ENCODE peak calls at places on chromosomes 4 and X, in eight cellular contexts. One of them, this sample, is unnamed.

GRCh38 chr4:70670332-70671014 is 4.2 kb upstream of the JCHAIN start:
- DNase-seq in left lung: no peak
- DNase-seq in RWPE2: no peak
- DNase-seq in BE2C: no peak
- DNase-seq in heart right ventricle: no peak
- DNase-seq in WERI-Rb-1: no peak
- DNase-seq in ovary: no peak
- DNase-seq in psoas muscle: no peak
- DNase-seq in this sample: no peak

GRCh38 chrX:21412883-21413282 is 38.7 kb downstream of the CNKSR2 start:
- DNase-seq in BE2C: no peak
- DNase-seq in left lung: no peak
- DNase-seq in WERI-Rb-1: no peak
- DNase-seq in RWPE2: no peak
- DNase-seq in ovary: no peak
- DNase-seq in psoas muscle: no peak
- DNase-seq in heart right ventricle: no peak
- DNase-seq in this sample: no peak

GRCh38 chr4:38231626-38232025 is 271.4 kb downstream of the PTTG2 start:
- DNase-seq in psoas muscle: no peak
- DNase-seq in heart right ventricle: no peak
- DNase-seq in left lung: no peak
- DNase-seq in BE2C: no peak
- DNase-seq in ovary: no peak
- DNase-seq in RWPE2: no peak
- DNase-seq in WERI-Rb-1: no peak
- DNase-seq in this sample: peak; percentile 98

GRCh38 chr4:119652978-119653377 is 24.4 kb upstream of the PDE5A start:
- DNase-seq in ovary: no peak
- DNase-seq in WERI-Rb-1: no peak
- DNase-seq in heart right ventricle: no peak
- DNase-seq in left lung: no peak
- DNase-seq in psoas muscle: no peak
- DNase-seq in RWPE2: no peak
- DNase-seq in BE2C: no peak
- DNase-seq in this sample: no peak

GRCh38 chr4:174117445-174117844 is 166.0 kb downstream of the FBXO8 start:
- DNase-seq in RWPE2: no peak
- DNase-seq in heart right ventricle: no peak
- DNase-seq in BE2C: peak; percentile 70
- DNase-seq in left lung: no peak
- DNase-seq in ovary: no peak
- DNase-seq in WERI-Rb-1: no peak
- DNase-seq in psoas muscle: no peak
- DNase-seq in this sample: no peak

GRCh38 chr4:51884055-51884454 is 41.1 kb downstream of the DCUN1D4 start:
- DNase-seq in heart right ventricle: no peak
- DNase-seq in WERI-Rb-1: no peak
- DNase-seq in left lung: no peak
- DNase-seq in BE2C: no peak
- DNase-seq in psoas muscle: no peak
- DNase-seq in ovary: no peak
- DNase-seq in RWPE2: no peak
- DNase-seq in this sample: no peak

GRCh38 chrX:130039847-130040246 is 57.4 kb downstream of the BCORL1 start:
- DNase-seq in BE2C: no peak
- DNase-seq in psoas muscle: no peak
- DNase-seq in ovary: peak; percentile 14
- DNase-seq in heart right ventricle: peak; percentile 25
- DNase-seq in RWPE2: no peak
- DNase-seq in WERI-Rb-1: no peak
- DNase-seq in left lung: no peak
- DNase-seq in this sample: no peak

GRCh38 chrX:37921758-37922157 is 74.4 kb upstream of the DYNLT3 start:
- DNase-seq in left lung: no peak
- DNase-seq in BE2C: no peak
- DNase-seq in WERI-Rb-1: no peak
- DNase-seq in ovary: no peak
- DNase-seq in RWPE2: no peak
- DNase-seq in psoas muscle: no peak
- DNase-seq in heart right ventricle: no peak
- DNase-seq in this sample: no peak

GRCh38 chrX:124373348-124373747 is 27.0 kb downstream of the SH2D1A start:
- DNase-seq in ovary: no peak
- DNase-seq in heart right ventricle: no peak
- DNase-seq in WERI-Rb-1: no peak
- DNase-seq in left lung: no peak
- DNase-seq in psoas muscle: no peak
- DNase-seq in RWPE2: no peak
- DNase-seq in BE2C: no peak
- DNase-seq in this sample: no peak

GRCh38 chr4:5524451-5524850 is 183.9 kb downstream of the EVC2 start:
- DNase-seq in left lung: no peak
- DNase-seq in psoas muscle: no peak
- DNase-seq in BE2C: no peak
- DNase-seq in RWPE2: no peak
- DNase-seq in heart right ventricle: no peak
- DNase-seq in WERI-Rb-1: no peak
- DNase-seq in ovary: no peak
- DNase-seq in this sample: no peak

GRCh38 chr4:184807797-184808718 is 17.7 kb downstream of the ACSL1 start:
- DNase-seq in BE2C: no peak
- DNase-seq in RWPE2: no peak
- DNase-seq in heart right ventricle: peak; percentile 51
- DNase-seq in psoas muscle: peak; percentile 39
- DNase-seq in WERI-Rb-1: no peak
- DNase-seq in left lung: no peak
- DNase-seq in ovary: no peak
- DNase-seq in this sample: no peak

GRCh38 chr4:62117879-62118278 is 917.8 kb downstream of the ADGRL3 start:
- DNase-seq in ovary: no peak
- DNase-seq in WERI-Rb-1: no peak
- DNase-seq in BE2C: no peak
- DNase-seq in heart right ventricle: no peak
- DNase-seq in left lung: no peak
- DNase-seq in RWPE2: no peak
- DNase-seq in psoas muscle: no peak
- DNase-seq in this sample: no peak

GRCh38 chrX:72141372-72142004 is 9.8 kb upstream of the RTL5 start:
- DNase-seq in heart right ventricle: no peak
- DNase-seq in WERI-Rb-1: no peak
- DNase-seq in psoas muscle: no peak
- DNase-seq in ovary: no peak
- DNase-seq in RWPE2: no peak
- DNase-seq in BE2C: no peak
- DNase-seq in left lung: no peak
- DNase-seq in this sample: no peak
- H3K27me3 ChIP-seq in heart right ventricle: no peaks in the 10 kb centered on the region
- H3K27me3 ChIP-seq in WERI-Rb-1: no peaks in the 10 kb centered on the region
- H3K27me3 ChIP-seq in psoas muscle: peaks cover 11% of the 10 kb centered on the region
- H3K27me3 ChIP-seq in ovary: no peaks in the 10 kb centered on the region
- H3K27me3 ChIP-seq in RWPE2: no peaks in the 10 kb centered on the region
- H3K27me3 ChIP-seq in BE2C: no peaks in the 10 kb centered on the region
- H3K27me3 ChIP-seq in left lung: no peaks in the 10 kb centered on the region
- H3K27me3 ChIP-seq in this sample: no peaks in the 10 kb centered on the region

GRCh38 chr4:126718161-126718560 is 914.6 kb upstream of the INTU start:
- DNase-seq in heart right ventricle: no peak
- DNase-seq in BE2C: peak; percentile 47
- DNase-seq in WERI-Rb-1: no peak
- DNase-seq in RWPE2: no peak
- DNase-seq in psoas muscle: no peak
- DNase-seq in ovary: no peak
- DNase-seq in left lung: no peak
- DNase-seq in this sample: no peak

GRCh38 chr4:126710935-126711334 is 921.8 kb upstream of the INTU start:
- DNase-seq in RWPE2: no peak
- DNase-seq in heart right ventricle: no peak
- DNase-seq in WERI-Rb-1: no peak
- DNase-seq in psoas muscle: no peak
- DNase-seq in ovary: no peak
- DNase-seq in left lung: no peak
- DNase-seq in BE2C: no peak
- DNase-seq in this sample: no peak

GRCh38 chr4:126719803-126720202 is 913.0 kb upstream of the INTU start:
- DNase-seq in heart right ventricle: no peak
- DNase-seq in left lung: no peak
- DNase-seq in ovary: no peak
- DNase-seq in BE2C: no peak
- DNase-seq in WERI-Rb-1: no peak
- DNase-seq in RWPE2: no peak
- DNase-seq in psoas muscle: no peak
- DNase-seq in this sample: no peak

GRCh38 chr4:126715681-126716080 is 917.1 kb upstream of the INTU start:
- DNase-seq in WERI-Rb-1: no peak
- DNase-seq in heart right ventricle: no peak
- DNase-seq in RWPE2: no peak
- DNase-seq in left lung: no peak
- DNase-seq in BE2C: no peak
- DNase-seq in psoas muscle: no peak
- DNase-seq in ovary: no peak
- DNase-seq in this sample: no peak

GRCh38 chr4:126715067-126715466 is 917.7 kb upstream of the INTU start:
- DNase-seq in WERI-Rb-1: no peak
- DNase-seq in ovary: no peak
- DNase-seq in heart right ventricle: no peak
- DNase-seq in left lung: no peak
- DNase-seq in RWPE2: no peak
- DNase-seq in BE2C: no peak
- DNase-seq in psoas muscle: no peak
- DNase-seq in this sample: no peak
- H3K36me3 ChIP-seq in WERI-Rb-1: no peaks in the 10 kb centered on the region
- H3K36me3 ChIP-seq in ovary: no peaks in the 10 kb centered on the region
- H3K36me3 ChIP-seq in heart right ventricle: no peaks in the 10 kb centered on the region
- H3K36me3 ChIP-seq in left lung: no peaks in the 10 kb centered on the region
- H3K36me3 ChIP-seq in RWPE2: no peaks in the 10 kb centered on the region
- H3K36me3 ChIP-seq in BE2C: no peaks in the 10 kb centered on the region
- H3K36me3 ChIP-seq in psoas muscle: no peaks in the 10 kb centered on the region
- H3K36me3 ChIP-seq in this sample: no peaks in the 10 kb centered on the region

DNA sequence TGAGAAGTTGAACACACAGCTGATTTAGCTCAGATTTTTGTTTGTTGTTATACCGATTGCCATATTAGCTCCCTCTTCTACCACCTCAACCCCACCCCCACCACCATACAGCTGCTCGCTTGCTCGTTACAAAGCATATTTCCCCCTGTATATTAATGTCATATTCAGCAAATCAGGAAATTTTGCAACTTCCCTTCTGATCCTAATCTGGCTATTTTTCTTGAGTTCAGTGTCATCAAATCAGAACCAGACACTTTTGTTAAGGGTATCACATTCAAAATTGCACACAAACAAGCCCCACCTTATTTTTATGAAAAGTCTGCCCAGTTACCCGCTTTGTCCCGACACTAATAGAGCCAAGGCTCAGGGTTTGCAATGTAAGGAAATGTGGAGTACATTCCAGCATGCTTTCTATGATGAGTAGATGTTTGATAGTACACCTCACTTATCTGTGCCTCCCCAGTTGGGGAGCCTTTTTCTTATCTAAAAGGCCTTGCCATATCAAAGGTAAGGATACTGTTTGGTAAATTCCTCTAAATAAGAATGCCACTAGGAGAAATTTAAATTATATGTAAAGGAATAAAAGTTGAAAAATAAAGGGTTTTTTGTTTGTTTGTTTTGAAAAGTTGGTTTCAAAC is 212.2 kb downstream of the CBR4 start:
- DNase-seq in RWPE2: no peak
- DNase-seq in left lung: no peak
- DNase-seq in WERI-Rb-1: no peak
- DNase-seq in psoas muscle: no peak
- DNase-seq in heart right ventricle: no peak
- DNase-seq in ovary: no peak
- DNase-seq in BE2C: no peak
- DNase-seq in this sample: no peak
- H3K27me3 ChIP-seq in RWPE2: no peaks in the 10 kb centered on the region
- H3K27me3 ChIP-seq in left lung: no peaks in the 10 kb centered on the region
- H3K27me3 ChIP-seq in WERI-Rb-1: no peaks in the 10 kb centered on the region
- H3K27me3 ChIP-seq in psoas muscle: no peaks in the 10 kb centered on the region
- H3K27me3 ChIP-seq in heart right ventricle: no peaks in the 10 kb centered on the region
- H3K27me3 ChIP-seq in ovary: no peaks in the 10 kb centered on the region
- H3K27me3 ChIP-seq in BE2C: no peaks in the 10 kb centered on the region
- H3K27me3 ChIP-seq in this sample: no peaks in the 10 kb centered on the region

GRCh38 chr4:4425696-4426095 is 38.8 kb downstream of the NSG1 start:
- DNase-seq in left lung: no peak
- DNase-seq in WERI-Rb-1: no peak
- DNase-seq in RWPE2: no peak
- DNase-seq in psoas muscle: no peak
- DNase-seq in heart right ventricle: no peak
- DNase-seq in ovary: no peak
- DNase-seq in BE2C: no peak
- DNase-seq in this sample: no peak

GRCh38 chr4:4422856-4423485 is 36.1 kb downstream of the NSG1 start:
- DNase-seq in psoas muscle: no peak
- DNase-seq in RWPE2: no peak
- DNase-seq in ovary: no peak
- DNase-seq in BE2C: no peak
- DNase-seq in heart right ventricle: no peak
- DNase-seq in left lung: no peak
- DNase-seq in WERI-Rb-1: no peak
- DNase-seq in this sample: no peak

GRCh38 chr4:4424499-4425115 is 37.7 kb downstream of the NSG1 start:
- DNase-seq in left lung: no peak
- DNase-seq in BE2C: no peak
- DNase-seq in RWPE2: no peak
- DNase-seq in heart right ventricle: no peak
- DNase-seq in WERI-Rb-1: no peak
- DNase-seq in psoas muscle: no peak
- DNase-seq in ovary: no peak
- DNase-seq in this sample: no peak

GRCh38 chr4:4425119-4425690 is 38.3 kb downstream of the NSG1 start:
- DNase-seq in ovary: no peak
- DNase-seq in left lung: no peak
- DNase-seq in psoas muscle: no peak
- DNase-seq in RWPE2: no peak
- DNase-seq in WERI-Rb-1: no peak
- DNase-seq in heart right ventricle: no peak
- DNase-seq in BE2C: no peak
- DNase-seq in this sample: no peak

DNA sequence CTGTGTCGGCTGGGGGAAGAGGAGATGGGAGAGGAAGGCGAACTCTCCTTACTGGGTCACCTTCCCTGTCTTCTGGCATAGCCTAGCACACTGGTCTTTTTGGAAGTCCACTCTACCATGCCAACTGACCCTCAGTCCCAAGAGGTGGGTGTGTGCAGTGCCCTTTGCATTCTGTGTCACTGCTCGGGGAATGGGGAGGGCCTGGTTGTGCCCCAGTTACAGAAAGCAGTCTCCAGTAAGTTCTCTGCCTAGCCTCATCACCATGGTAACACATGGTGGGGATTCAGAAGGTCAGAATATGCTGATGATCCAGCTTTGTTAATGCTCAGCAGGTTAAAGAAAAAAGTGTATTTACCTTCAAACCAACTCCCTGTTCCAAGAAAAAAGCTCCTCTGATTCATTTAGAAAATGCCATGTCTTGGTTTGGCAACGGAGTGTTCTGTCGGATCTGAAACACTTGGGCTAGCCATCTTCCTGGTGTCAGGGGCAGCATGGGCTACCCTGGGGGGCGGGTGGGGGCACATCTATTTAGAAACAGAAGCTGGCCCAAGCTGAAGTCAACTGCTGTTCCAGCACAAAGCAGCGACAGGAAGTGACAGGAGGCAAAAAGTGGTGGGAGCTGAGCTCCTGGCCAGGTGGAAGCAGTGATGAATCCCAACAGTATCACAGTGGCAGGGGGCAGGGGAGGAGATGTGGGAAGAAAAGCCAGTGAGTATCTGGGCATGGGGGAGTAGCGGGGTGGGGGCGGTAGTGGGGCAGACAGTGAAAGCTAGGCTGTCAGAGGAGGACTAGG is 37.0 kb downstream of the NSG1 start:
- DNase-seq in RWPE2: no peak
- DNase-seq in left lung: no peak
- DNase-seq in psoas muscle: no peak
- DNase-seq in ovary: no peak
- DNase-seq in heart right ventricle: no peak
- DNase-seq in WERI-Rb-1: no peak
- DNase-seq in BE2C: no peak
- DNase-seq in this sample: no peak
- H3K36me3 ChIP-seq in RWPE2: peaks cover 6% of the 10 kb centered on the region
- H3K36me3 ChIP-seq in left lung: no peaks in the 10 kb centered on the region
- H3K36me3 ChIP-seq in psoas muscle: no peaks in the 10 kb centered on the region
- H3K36me3 ChIP-seq in ovary: no peaks in the 10 kb centered on the region
- H3K36me3 ChIP-seq in heart right ventricle: peaks cover 91% of the 10 kb centered on the region
- H3K36me3 ChIP-seq in WERI-Rb-1: peaks cover 27% of the 10 kb centered on the region
- H3K36me3 ChIP-seq in BE2C: peaks cover 40% of the 10 kb centered on the region
- H3K36me3 ChIP-seq in this sample: peaks cover 16% of the 10 kb centered on the region

This sample was measured in small intestine.